ENCODE peak calls at places on chromosomes 3 and 15, in six cellular contexts. D is mucosa of descending colon, R is adrenal gland, M is SK-N-SH, H is fibroblast of the aortic adventitia, Q is pancreas. T is an unnamed sample.

GRCh38 chr3:32862247-32863013 is 44.6 kb downstream of the TRIM71 start:
- DNase-seq in M (no peak), H (no peak), D (no peak), Q (no peak), R (no peak), T (no peak)

GRCh38 chr3:111538687-111539086 is 3.3 kb upstream of the CD96 start:
- DNase-seq in H (peak; percentile 70), R (no peak), Q (no peak), M (no peak), D (no peak), T (no peak)

GRCh38 chr3:32421991-32422859 is 30.6 kb downstream of the CMTM7 start:
- DNase-seq in Q (peak; percentile 98), D (peak; percentile 87), H (peak; percentile 93), M (peak; percentile 43), R (peak; percentile 84), T (peak; percentile 97)

GRCh38 chr15:81161215-81161673 is 27.2 kb downstream of the CFAP161 start:
- DNase-seq in M (no peak), D (no peak), R (no peak), H (no peak), Q (no peak), T (no peak)

GRCh38 chr15:95603802-95604201 is 726.7 kb upstream of the NR2F2 start:
- DNase-seq in D (no peak), R (no peak), M (no peak), H (peak; percentile 62), Q (no peak), T (no peak)

GRCh38 chr15:31442203-31443090 is 115.8 kb downstream of the KLF13 start:
- DNase-seq in Q (no peak), R (no peak), H (peak; percentile 89), M (peak; percentile 70), D (no peak), T (peak; percentile 74)

GRCh38 chr3:2765002-2765579 is 345.1 kb downstream of the IL5RA start:
- DNase-seq in D (no peak), H (no peak), Q (no peak), R (no peak), M (peak; percentile 53), T (no peak)

GRCh38 chr3:160667452-160667851 is 9.5 kb upstream of the ARL14 start:
- DNase-seq in D (no peak), H (peak; percentile 44), R (peak; percentile 13), Q (no peak), M (no peak), T (no peak)

GRCh38 chr3:13414040-13414729 is 5.9 kb downstream of the NUP210 start:
- DNase-seq in M (no peak), H (no peak), R (no peak), Q (no peak), D (peak; percentile 86), T (peak; percentile 31)

GRCh38 chr3:45943207-45943846 is at the start of gene CXCR6:
- DNase-seq in D (no peak), Q (no peak), R (no peak), M (no peak), H (peak; percentile 12), T (peak; percentile 53)

GRCh38 chr3:9384141-9384828 is 13.1 kb upstream of the SETD5 start:
- DNase-seq in R (no peak), Q (no peak), M (no peak), D (no peak), H (peak; percentile 31), T (no peak)

GRCh38 chr15:41502787-41503668 is 9.4 kb downstream of the ITPKA start:
- DNase-seq in M (peak; percentile 52), Q (no peak), D (peak; percentile 59), R (no peak), H (no peak), T (no peak)

GRCh38 chr3:126965526-126966080 is 17.3 kb upstream of the PLXNA1 start:
- DNase-seq in M (no peak), H (no peak), R (no peak), D (no peak), Q (no peak), T (peak; percentile 81)

GRCh38 chr3:33980252-33980651 is 181.8 kb downstream of the PDCD6IP start:
- DNase-seq in M (peak; percentile 42), Q (no peak), D (no peak), R (no peak), H (peak; percentile 68), T (no peak)

GRCh38 chr3:160806094-160806493 is 50.1 kb downstream of the PPM1L start:
- DNase-seq in H (no peak), R (no peak), D (no peak), M (no peak), Q (no peak), T (no peak)

GRCh38 chr3:172869356-172869755 is 118.8 kb downstream of the ECT2 start:
- DNase-seq in R (no peak), Q (no peak), M (no peak), D (no peak), H (peak; percentile 77), T (peak; percentile 15)

GRCh38 chr15:75181780-75182179 is 19.9 kb upstream of the C15orf39 start:
- DNase-seq in M (no peak), R (no peak), H (peak; percentile 55), Q (no peak), D (no peak), T (no peak)

GRCh38 chr15:58517682-58518525 is 86.1 kb downstream of the LIPC start:
- DNase-seq in H (no peak), R (no peak), D (no peak), Q (no peak), M (no peak), T (peak; percentile 81)

GRCh38 chr15:35301088-35301487 is 216.0 kb upstream of the NANOGP8 start:
- DNase-seq in D (no peak), M (no peak), R (no peak), Q (no peak), H (no peak), T (no peak)

GRCh38 chr3:107911337-107912000 is 179.4 kb downstream of the CD47 start:
- DNase-seq in Q (no peak), R (no peak), H (no peak), M (no peak), D (no peak), T (no peak)

GRCh38 chr15:25652697-25653096 is 210.4 kb downstream of the ATP10A start:
- DNase-seq in M (no peak), Q (no peak), R (no peak), H (no peak), D (no peak), T (no peak)

GRCh38 chr15:75738647-75739325 is 26.1 kb upstream of the CSPG4 start:
- DNase-seq in H (peak; percentile 82), M (peak; percentile 98), D (peak; percentile 97), Q (peak; percentile 95), R (peak; percentile 95), T (peak; percentile 92)

GRCh38 chr3:29978036-29978435 is 628.4 kb upstream of the TGFBR2 start:
- DNase-seq in D (no peak), R (no peak), H (no peak), Q (no peak), M (no peak), T (no peak)

GRCh38 chr15:101530224-101530958 is 40.9 kb upstream of the PCSK6 start:
- DNase-seq in R (no peak), H (no peak), D (no peak), Q (no peak), M (peak; percentile 6), T (no peak)

DNA sequence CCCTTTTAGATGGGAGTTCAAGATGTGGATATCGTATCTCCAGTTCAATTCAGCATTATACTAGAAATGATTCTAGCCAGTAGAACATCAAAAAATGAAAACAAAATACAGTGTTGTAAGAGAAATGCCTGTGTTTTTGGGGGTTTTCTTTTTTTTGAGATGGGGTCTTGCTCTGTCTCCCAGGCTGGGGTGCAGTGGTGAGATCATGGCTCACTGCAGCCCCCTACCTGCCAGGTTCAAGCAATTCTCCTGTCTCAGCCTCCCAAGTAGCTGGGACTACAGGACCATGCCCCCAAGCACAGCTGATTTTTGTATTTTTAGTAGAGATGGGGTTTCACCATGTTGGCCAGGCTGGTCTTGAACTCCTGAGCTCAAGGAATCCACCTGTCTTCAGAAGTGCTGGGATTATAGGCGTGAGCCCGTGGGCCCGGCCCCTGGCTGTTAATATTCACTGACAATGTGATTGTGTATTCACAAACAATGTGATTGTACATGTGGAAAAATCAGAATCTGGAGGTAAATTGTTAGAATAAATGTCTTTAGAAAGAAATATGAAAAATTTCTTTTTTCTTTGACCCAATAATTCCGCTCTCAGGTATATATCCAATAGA is 59.0 kb downstream of the ARIH1 start:
- DNase-seq in Q (no peak), R (no peak), D (no peak), H (no peak), M (no peak), T (no peak)
- TF ChIP-seq CTCF in Q (no peak), R (peak; percentile 22), D (no peak), H (peak; percentile 36), M (peak; percentile 42), T (no peak)

DNA sequence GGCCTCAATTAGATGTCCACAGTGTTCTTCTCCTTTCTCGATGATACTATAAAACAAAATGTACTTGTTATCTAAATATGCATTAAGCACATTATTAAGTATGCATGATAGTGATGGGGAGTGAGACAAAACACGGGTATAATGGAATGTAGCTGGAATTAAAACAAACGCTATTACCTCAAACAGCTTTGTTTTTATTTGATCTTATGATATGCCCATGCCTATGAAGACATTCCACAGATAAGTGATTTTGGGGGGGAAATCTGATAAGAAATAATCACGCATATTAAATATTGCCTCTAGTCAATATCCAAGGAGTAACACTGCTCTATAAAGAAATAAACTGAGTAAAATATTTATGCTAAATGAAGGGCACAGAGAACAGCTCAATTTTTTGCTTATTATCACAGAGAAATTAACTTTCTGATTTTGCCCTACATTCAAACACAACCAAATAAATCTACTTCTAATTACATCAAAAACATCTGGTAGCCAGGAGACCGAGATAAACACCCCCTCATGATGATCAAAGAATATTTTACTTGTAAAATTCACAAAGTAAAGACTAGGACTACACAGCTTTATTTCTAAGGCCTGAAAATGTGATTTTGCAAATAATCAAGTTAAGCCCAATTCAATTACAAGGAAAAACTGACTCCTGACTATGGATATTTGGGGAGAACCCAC is 1.9 kb downstream of the COX17 start:
- DNase-seq in R (no peak), Q (no peak), D (no peak), H (no peak), M (peak; percentile 64), T (no peak)
- H3K4me3 ChIP-seq in R (no peak overlapping the region), Q (peak overlapping the region; percentile 79), D (no peak overlapping the region), H (no peak overlapping the region), M (no peak overlapping the region), T (no peak overlapping the region)

GRCh38 chr15:65310431-65311137 is 6.1 kb downstream of the RNU5B-1 start:
- DNase-seq in Q (no peak), D (peak; percentile 15), H (no peak), R (no peak), M (no peak), T (no peak)

GRCh38 chr15:65309882-65310418 is 5.5 kb downstream of the RNU5B-1 start:
- DNase-seq in H (no peak), R (no peak), D (peak; percentile 25), M (no peak), Q (no peak), T (no peak)

GRCh38 chr15:65312400-65312916 is 8.0 kb downstream of the RNU5B-1 start:
- DNase-seq in H (no peak), D (no peak), M (peak; percentile 77), R (peak; percentile 86), Q (no peak), T (no peak)

GRCh38 chr15:65307978-65308377 is 3.5 kb downstream of the RNU5B-1 start:
- DNase-seq in Q (no peak), M (no peak), D (no peak), H (no peak), R (no peak), T (no peak)

GRCh38 chr15:65311760-65312159 is 7.3 kb downstream of the RNU5B-1 start:
- DNase-seq in R (no peak), Q (no peak), D (no peak), H (no peak), M (peak; percentile 25), T (no peak)
- TF ChIP-seq CTCF in R (no peak), Q (no peak), D (no peak), H (no peak), M (no peak), T (no peak)

GRCh38 chr3:136925425-136926190 is 32.2 kb upstream of the IL20RB start:
- DNase-seq in R (no peak), M (no peak), D (no peak), H (peak; percentile 7), Q (no peak), T (no peak)
- H3K4me3 ChIP-seq in R (no peak overlapping the region), M (no peak overlapping the region), D (no peak overlapping the region), H (no peak overlapping the region), Q (no peak overlapping the region), T (no peak overlapping the region)

T was measured in lower leg skin.